ENCODE peak calls at places on chromosomes 3 and 15, in eight cellular contexts. One of them, this sample, is unnamed.

GRCh38 chr3:127699098-127699945 is 26.6 kb downstream of the ABTB1 start:
- DNase-seq in cardiac fibroblast: no peak
- DNase-seq in cardiac muscle cell: no peak
- DNase-seq in right lobe of liver: no peak
- DNase-seq in tibial artery: no peak
- DNase-seq in GM12864: no peak
- DNase-seq in spleen: peak
- DNase-seq in upper lobe of right lung: peak
- DNase-seq in this sample: no peak

GRCh38 chr3:152724270-152724669 is 110.7 kb upstream of the P2RY1 start:
- DNase-seq in cardiac fibroblast: no peak
- DNase-seq in cardiac muscle cell: no peak
- DNase-seq in right lobe of liver: no peak
- DNase-seq in tibial artery: no peak
- DNase-seq in GM12864: no peak
- DNase-seq in spleen: no peak
- DNase-seq in upper lobe of right lung: no peak
- DNase-seq in this sample: no peak

GRCh38 chr3:30751610-30752299 is 142.7 kb downstream of the GADL1 start:
- DNase-seq in cardiac fibroblast: peak
- DNase-seq in cardiac muscle cell: peak
- DNase-seq in right lobe of liver: no peak
- DNase-seq in tibial artery: no peak
- DNase-seq in GM12864: no peak
- DNase-seq in spleen: peak
- DNase-seq in upper lobe of right lung: no peak
- DNase-seq in this sample: no peak

GRCh38 chr3:175526609-175527280 is 667.6 kb downstream of the NAALADL2 start:
- DNase-seq in cardiac fibroblast: peak
- DNase-seq in cardiac muscle cell: no peak
- DNase-seq in right lobe of liver: no peak
- DNase-seq in tibial artery: no peak
- DNase-seq in GM12864: no peak
- DNase-seq in spleen: no peak
- DNase-seq in upper lobe of right lung: no peak
- DNase-seq in this sample: no peak

GRCh38 chr3:21750291-21750690 is 719 bp downstream of the ZNF385D start:
- DNase-seq in cardiac fibroblast: peak
- DNase-seq in cardiac muscle cell: no peak
- DNase-seq in right lobe of liver: no peak
- DNase-seq in tibial artery: no peak
- DNase-seq in GM12864: no peak
- DNase-seq in spleen: no peak
- DNase-seq in upper lobe of right lung: no peak
- DNase-seq in this sample: no peak

GRCh38 chr15:92929002-92929401 is 28.9 kb downstream of the CHD2 start:
- DNase-seq in cardiac fibroblast: no peak
- DNase-seq in cardiac muscle cell: no peak
- DNase-seq in right lobe of liver: no peak
- DNase-seq in tibial artery: no peak
- DNase-seq in GM12864: no peak
- DNase-seq in spleen: no peak
- DNase-seq in upper lobe of right lung: no peak
- DNase-seq in this sample: no peak

GRCh38 chr3:193778676-193779075 is 185.7 kb downstream of the OPA1 start:
- DNase-seq in cardiac fibroblast: no peak
- DNase-seq in cardiac muscle cell: no peak
- DNase-seq in right lobe of liver: no peak
- DNase-seq in tibial artery: no peak
- DNase-seq in GM12864: no peak
- DNase-seq in spleen: no peak
- DNase-seq in upper lobe of right lung: no peak
- DNase-seq in this sample: no peak

GRCh38 chr15:26891448-26891881 is 24.6 kb downstream of the GABRA5 start:
- DNase-seq in cardiac fibroblast: peak
- DNase-seq in cardiac muscle cell: peak
- DNase-seq in right lobe of liver: peak
- DNase-seq in tibial artery: no peak
- DNase-seq in GM12864: no peak
- DNase-seq in spleen: no peak
- DNase-seq in upper lobe of right lung: no peak
- DNase-seq in this sample: no peak

GRCh38 chr15:70196314-70197291 is 98.9 kb upstream of the TLE3 start:
- DNase-seq in cardiac fibroblast: peak
- DNase-seq in cardiac muscle cell: peak
- DNase-seq in right lobe of liver: peak
- DNase-seq in tibial artery: peak
- DNase-seq in GM12864: peak
- DNase-seq in spleen: no peak
- DNase-seq in upper lobe of right lung: peak
- DNase-seq in this sample: peak

GRCh38 chr3:158737410-158737809 is 5.2 kb upstream of the RARRES1 start:
- DNase-seq in cardiac fibroblast: no peak
- DNase-seq in cardiac muscle cell: no peak
- DNase-seq in right lobe of liver: no peak
- DNase-seq in tibial artery: no peak
- DNase-seq in GM12864: no peak
- DNase-seq in spleen: no peak
- DNase-seq in upper lobe of right lung: no peak
- DNase-seq in this sample: no peak

GRCh38 chr3:42497009-42497731 is 5.3 kb upstream of the VIPR1 start:
- DNase-seq in cardiac fibroblast: peak
- DNase-seq in cardiac muscle cell: peak
- DNase-seq in right lobe of liver: peak
- DNase-seq in tibial artery: no peak
- DNase-seq in GM12864: no peak
- DNase-seq in spleen: peak
- DNase-seq in upper lobe of right lung: peak
- DNase-seq in this sample: peak

GRCh38 chr15:91670108-91670507 is 183.4 kb upstream of the SLCO3A1 start:
- DNase-seq in cardiac fibroblast: no peak
- DNase-seq in cardiac muscle cell: no peak
- DNase-seq in right lobe of liver: no peak
- DNase-seq in tibial artery: no peak
- DNase-seq in GM12864: no peak
- DNase-seq in spleen: no peak
- DNase-seq in upper lobe of right lung: no peak
- DNase-seq in this sample: no peak

GRCh38 chr3:122668930-122669730 is 11.5 kb upstream of the PARP14 start:
- DNase-seq in cardiac fibroblast: peak
- DNase-seq in cardiac muscle cell: no peak
- DNase-seq in right lobe of liver: no peak
- DNase-seq in tibial artery: no peak
- DNase-seq in GM12864: no peak
- DNase-seq in spleen: no peak
- DNase-seq in upper lobe of right lung: no peak
- DNase-seq in this sample: peak

GRCh38 chr3:160784853-160785252 is 28.8 kb downstream of the PPM1L start:
- DNase-seq in cardiac fibroblast: no peak
- DNase-seq in cardiac muscle cell: no peak
- DNase-seq in right lobe of liver: no peak
- DNase-seq in tibial artery: no peak
- DNase-seq in GM12864: no peak
- DNase-seq in spleen: no peak
- DNase-seq in upper lobe of right lung: no peak
- DNase-seq in this sample: no peak

GRCh38 chr3:114958930-114959329 is 188.2 kb downstream of the ZBTB20 start:
- DNase-seq in cardiac fibroblast: no peak
- DNase-seq in cardiac muscle cell: no peak
- DNase-seq in right lobe of liver: no peak
- DNase-seq in tibial artery: no peak
- DNase-seq in GM12864: no peak
- DNase-seq in spleen: no peak
- DNase-seq in upper lobe of right lung: no peak
- DNase-seq in this sample: no peak

GRCh38 chr3:47250309-47251060 is 32.1 kb downstream of the KIF9 start:
- DNase-seq in cardiac fibroblast: peak
- DNase-seq in cardiac muscle cell: peak
- DNase-seq in right lobe of liver: peak
- DNase-seq in tibial artery: peak
- DNase-seq in GM12864: no peak
- DNase-seq in spleen: peak
- DNase-seq in upper lobe of right lung: peak
- DNase-seq in this sample: no peak

GRCh38 chr3:119236756-119237155 is 3.9 kb downstream of the B4GALT4 start:
- DNase-seq in cardiac fibroblast: no peak
- DNase-seq in cardiac muscle cell: no peak
- DNase-seq in right lobe of liver: no peak
- DNase-seq in tibial artery: no peak
- DNase-seq in GM12864: no peak
- DNase-seq in spleen: peak
- DNase-seq in upper lobe of right lung: no peak
- DNase-seq in this sample: no peak

DNA sequence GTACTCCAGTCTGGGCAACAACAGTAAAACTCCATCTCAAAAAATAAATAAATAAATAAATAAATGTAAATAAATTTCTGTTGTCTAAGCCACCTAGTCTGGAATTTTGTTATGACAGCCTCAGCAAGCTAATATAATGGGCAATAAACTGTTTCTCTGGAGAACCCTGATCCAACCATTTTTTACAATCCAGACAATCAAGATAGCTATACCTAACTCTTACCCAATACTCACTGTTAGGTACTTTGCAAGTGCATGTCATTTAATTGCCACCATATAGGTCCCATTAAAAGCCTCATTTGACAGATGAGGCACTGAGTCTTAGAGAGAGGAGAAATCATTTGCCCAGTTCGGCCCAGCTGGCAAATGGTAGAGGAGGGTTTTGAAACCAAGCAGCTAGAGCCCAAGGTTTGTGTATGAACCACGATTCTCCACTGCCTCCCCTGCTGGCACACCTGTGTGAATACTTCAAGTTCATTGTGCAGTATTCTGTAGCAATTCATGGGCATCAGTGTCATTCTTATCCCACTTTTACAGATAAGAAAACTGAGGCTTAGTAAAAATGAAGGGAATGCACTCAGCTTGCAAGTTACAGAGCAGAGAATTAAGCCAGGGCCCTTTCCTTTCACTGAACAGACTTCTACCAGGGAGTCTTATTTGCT is 107.0 kb upstream of the UBE2E1 start:
- DNase-seq in cardiac fibroblast: no peak
- DNase-seq in cardiac muscle cell: no peak
- DNase-seq in right lobe of liver: no peak
- DNase-seq in tibial artery: no peak
- DNase-seq in GM12864: no peak
- DNase-seq in spleen: no peak
- DNase-seq in upper lobe of right lung: no peak
- DNase-seq in this sample: no peak
- TF ChIP-seq CTCF in cardiac fibroblast: no peak
- TF ChIP-seq CTCF in cardiac muscle cell: no peak
- TF ChIP-seq CTCF in right lobe of liver: no peak
- TF ChIP-seq CTCF in tibial artery: no peak
- TF ChIP-seq CTCF in GM12864: peak
- TF ChIP-seq CTCF in spleen: no peak
- TF ChIP-seq CTCF in upper lobe of right lung: no peak
- TF ChIP-seq CTCF in this sample: no peak

GRCh38 chr3:48430359-48431101 is 644 bp upstream of the PLXNB1 start:
- DNase-seq in cardiac fibroblast: peak
- DNase-seq in cardiac muscle cell: no peak
- DNase-seq in right lobe of liver: peak
- DNase-seq in tibial artery: no peak
- DNase-seq in GM12864: no peak
- DNase-seq in spleen: no peak
- DNase-seq in upper lobe of right lung: peak
- DNase-seq in this sample: no peak
- H3K4me3 ChIP-seq in cardiac fibroblast: no peak
- H3K4me3 ChIP-seq in cardiac muscle cell: peak
- H3K4me3 ChIP-seq in right lobe of liver: peak
- H3K4me3 ChIP-seq in tibial artery: peak
- H3K4me3 ChIP-seq in GM12864: no peak
- H3K4me3 ChIP-seq in spleen: no peak
- H3K4me3 ChIP-seq in upper lobe of right lung: peak
- H3K4me3 ChIP-seq in this sample: peak

GRCh38 chr3:137222736-137223135 is 265.0 kb downstream of the IL20RB start:
- DNase-seq in cardiac fibroblast: no peak
- DNase-seq in cardiac muscle cell: no peak
- DNase-seq in right lobe of liver: no peak
- DNase-seq in tibial artery: no peak
- DNase-seq in GM12864: no peak
- DNase-seq in spleen: no peak
- DNase-seq in upper lobe of right lung: no peak
- DNase-seq in this sample: no peak

GRCh38 chr3:137217733-137218132 is 259.9 kb downstream of the IL20RB start:
- DNase-seq in cardiac fibroblast: no peak
- DNase-seq in cardiac muscle cell: peak
- DNase-seq in right lobe of liver: no peak
- DNase-seq in tibial artery: no peak
- DNase-seq in GM12864: no peak
- DNase-seq in spleen: no peak
- DNase-seq in upper lobe of right lung: no peak
- DNase-seq in this sample: no peak
- TF ChIP-seq CTCF in cardiac fibroblast: no peak
- TF ChIP-seq CTCF in cardiac muscle cell: peak
- TF ChIP-seq CTCF in right lobe of liver: peak
- TF ChIP-seq CTCF in tibial artery: no peak
- TF ChIP-seq CTCF in GM12864: peak
- TF ChIP-seq CTCF in spleen: no peak
- TF ChIP-seq CTCF in upper lobe of right lung: peak
- TF ChIP-seq CTCF in this sample: no peak

GRCh38 chr3:10162147-10162546 is 2.6 kb upstream of the IRAK2 start:
- DNase-seq in cardiac fibroblast: no peak
- DNase-seq in cardiac muscle cell: no peak
- DNase-seq in right lobe of liver: no peak
- DNase-seq in tibial artery: no peak
- DNase-seq in GM12864: no peak
- DNase-seq in spleen: no peak
- DNase-seq in upper lobe of right lung: no peak
- DNase-seq in this sample: no peak

GRCh38 chr3:10164546-10165393 is at the start of gene IRAK2:
- DNase-seq in cardiac fibroblast: peak
- DNase-seq in cardiac muscle cell: peak
- DNase-seq in right lobe of liver: peak
- DNase-seq in tibial artery: peak
- DNase-seq in GM12864: no peak
- DNase-seq in spleen: peak
- DNase-seq in upper lobe of right lung: peak
- DNase-seq in this sample: no peak

GRCh38 chr3:10169000-10169496 is 4.3 kb downstream of the IRAK2 start:
- DNase-seq in cardiac fibroblast: no peak
- DNase-seq in cardiac muscle cell: no peak
- DNase-seq in right lobe of liver: no peak
- DNase-seq in tibial artery: no peak
- DNase-seq in GM12864: no peak
- DNase-seq in spleen: no peak
- DNase-seq in upper lobe of right lung: no peak
- DNase-seq in this sample: no peak

GRCh38 chr3:10170915-10171478 is 6.3 kb downstream of the IRAK2 start:
- DNase-seq in cardiac fibroblast: no peak
- DNase-seq in cardiac muscle cell: no peak
- DNase-seq in right lobe of liver: no peak
- DNase-seq in tibial artery: no peak
- DNase-seq in GM12864: no peak
- DNase-seq in spleen: no peak
- DNase-seq in upper lobe of right lung: no peak
- DNase-seq in this sample: no peak

DNA sequence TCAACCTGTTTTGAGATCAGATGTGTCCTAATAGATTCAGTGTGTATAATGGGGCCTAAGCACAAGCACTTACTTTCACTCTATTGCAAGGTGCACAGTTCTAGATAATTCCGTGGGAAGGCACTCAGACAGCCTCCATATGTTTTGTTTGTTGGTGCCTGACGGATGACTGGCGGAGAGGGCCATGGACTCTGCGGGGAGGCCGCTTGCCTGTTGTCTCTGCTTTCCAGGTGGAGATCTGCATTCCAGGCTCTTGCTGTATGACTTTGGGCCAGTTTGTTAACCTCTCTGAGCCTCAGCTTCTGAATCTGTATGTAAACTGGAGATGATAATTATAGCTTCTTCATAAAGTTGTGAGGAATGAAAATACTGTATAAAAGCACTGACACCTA is 1.5 kb downstream of the IRAK2 start:
- DNase-seq in cardiac fibroblast: no peak
- DNase-seq in cardiac muscle cell: no peak
- DNase-seq in right lobe of liver: no peak
- DNase-seq in tibial artery: no peak
- DNase-seq in GM12864: no peak
- DNase-seq in spleen: no peak
- DNase-seq in upper lobe of right lung: no peak
- DNase-seq in this sample: no peak
- H3K4me3 ChIP-seq in cardiac fibroblast: no peak
- H3K4me3 ChIP-seq in cardiac muscle cell: no peak
- H3K4me3 ChIP-seq in right lobe of liver: no peak
- H3K4me3 ChIP-seq in tibial artery: no peak
- H3K4me3 ChIP-seq in GM12864: no peak
- H3K4me3 ChIP-seq in spleen: no peak
- H3K4me3 ChIP-seq in upper lobe of right lung: peak
- H3K4me3 ChIP-seq in this sample: no peak